ENCODE peak calls at places on chromosomes 4 and X, in ten cellular contexts. N is astrocyte of the spinal cord; W is GM13976; L is AG10803; P is astrocyte; C is right atrium auricular region; I is dorsolateral prefrontal cortex; X is cardiac fibroblast; H is activated CD8-positive, alpha-beta T cell treated with anti-CD3 and anti-CD28 coated beads for 36 hours; B is progenitor cell of endocrine pancreas. S is an unnamed sample.

GRCh38 chr4:46844325-46844917 is 64.6 kb downstream of the COX7B2 start:
- DNase-seq in C (no peak), L (peak), P (peak), H (peak), I (peak), X (peak), W (peak), B (peak), N (peak), S (peak)

GRCh38 chr4:56307423-56307822 is 79.9 kb downstream of the AASDH start:
- DNase-seq in P (peak), H (no peak), I (no peak), C (no peak), X (peak), W (no peak), B (no peak), L (no peak), N (no peak), S (peak)

GRCh38 chr4:4334798-4335520 is 44.9 kb downstream of the ZBTB49 start:
- DNase-seq in B (peak), P (peak), L (peak), W (peak), N (peak), H (peak), C (no peak), I (peak), X (peak), S (peak)

GRCh38 chr4:183409463-183409862 is 35.0 kb upstream of the CDKN2AIP start:
- DNase-seq in B (no peak), P (no peak), C (no peak), N (no peak), W (no peak), X (no peak), L (no peak), I (no peak), H (no peak), S (peak)

GRCh38 chr4:177308125-177308524 is 1.5 kb upstream of the NEIL3 start:
- DNase-seq in P (peak), B (no peak), N (peak), H (no peak), W (no peak), X (peak), L (peak), C (no peak), I (no peak), S (peak)

GRCh38 chrX:81195712-81196111 is 6.0 kb downstream of the HMGN5 start:
- DNase-seq in L (peak), C (peak), N (peak), B (peak), X (peak), W (no peak), I (peak), H (peak), P (peak), S (peak)

GRCh38 chr4:22999419-22999818 is 306.7 kb downstream of the GBA3 start:
- DNase-seq in I (no peak), P (peak), H (no peak), W (no peak), L (peak), X (no peak), C (no peak), N (peak), B (no peak), S (no peak)

GRCh38 chrX:105745863-105746262 is 76.5 kb upstream of the NRK start:
- DNase-seq in L (no peak), P (no peak), N (no peak), H (no peak), W (no peak), X (no peak), B (no peak), C (no peak), I (no peak), S (no peak)

GRCh38 chr4:156931267-156931666 is 40.3 kb downstream of the PDGFC start:
- DNase-seq in N (peak), I (no peak), B (no peak), W (no peak), C (no peak), P (peak), H (no peak), L (peak), X (peak), S (peak)

GRCh38 chrX:48958635-48959094 is 1.3 kb upstream of the OTUD5 start:
- DNase-seq in C (peak), W (no peak), X (peak), B (no peak), N (peak), P (peak), L (peak), I (peak), H (peak), S (peak)

GRCh38 chr4:66372706-66373105 is 702.4 kb upstream of the EPHA5 start:
- DNase-seq in X (peak), I (no peak), C (no peak), H (no peak), L (no peak), P (no peak), B (no peak), N (no peak), W (no peak), S (no peak)

GRCh38 chr4:123631699-123632098 is 235.1 kb downstream of the SPRY1 start:
- DNase-seq in L (peak), W (no peak), H (no peak), I (no peak), N (no peak), P (peak), B (no peak), C (no peak), X (peak), S (no peak)

GRCh38 chrX:23373129-23373804 is 38.6 kb downstream of the PTCHD1 start:
- DNase-seq in B (no peak), C (no peak), N (peak), W (no peak), X (peak), H (no peak), L (peak), I (no peak), P (peak), S (peak)

DNA sequence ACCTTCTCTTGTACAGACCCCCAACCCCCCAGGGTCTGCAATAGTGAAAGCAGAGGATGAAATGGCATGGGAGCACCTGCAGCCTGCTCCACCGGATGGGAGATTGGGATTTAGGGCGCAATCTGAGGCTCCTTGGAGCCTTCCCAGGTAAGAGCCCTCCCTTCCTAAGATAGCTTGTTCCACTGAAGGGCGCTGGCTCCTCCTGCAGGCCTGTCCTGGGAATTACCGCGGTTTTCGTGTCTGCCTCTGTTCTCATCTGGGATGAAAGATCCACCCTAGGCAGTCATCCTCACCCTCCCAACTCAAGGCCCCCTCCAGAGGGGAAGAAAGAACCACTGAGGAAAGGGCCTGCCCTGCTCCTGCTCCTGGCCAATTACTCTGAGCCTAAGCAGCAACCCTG is 547.6 kb downstream of the SMARCA1 start:
- DNase-seq in H (peak), P (no peak), L (no peak), N (peak), C (no peak), W (peak), I (peak), B (peak), X (peak), S (no peak)
- TF ChIP-seq CTCF in H (no peak), P (peak), L (no peak), N (peak), C (peak), W (peak), I (peak), B (peak), X (peak), S (no peak)

DNA sequence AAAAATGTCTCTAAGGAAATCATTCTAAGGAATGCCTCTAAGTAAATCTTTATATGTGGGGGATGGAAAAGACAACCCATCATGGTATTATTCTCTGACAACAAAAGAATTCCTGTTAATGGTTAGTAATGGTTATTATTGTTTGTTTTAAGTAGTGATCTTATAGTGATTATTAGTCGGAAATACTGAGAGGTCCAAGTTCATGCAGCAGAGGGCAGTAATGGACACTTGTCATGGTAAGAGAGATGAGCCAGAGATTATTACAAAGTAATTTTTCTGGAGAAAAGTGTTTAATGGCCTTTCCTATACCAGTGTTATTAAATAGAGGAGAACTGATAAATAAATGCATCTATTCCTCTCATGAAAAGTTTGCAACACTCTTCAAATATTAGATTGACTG is 8.1 kb upstream of the DKK2 start:
- DNase-seq in N (no peak), C (no peak), I (no peak), B (no peak), H (peak), P (no peak), W (no peak), X (peak), L (no peak), S (no peak)
- TF ChIP-seq CTCF in N (peak), C (no peak), I (peak), B (no peak), H (no peak), P (no peak), W (no peak), X (peak), L (peak), S (peak)

GRCh38 chrX:47632664-47633063 is 2.9 kb upstream of the CFP start:
- DNase-seq in H (no peak), I (no peak), P (no peak), L (no peak), C (no peak), B (no peak), X (no peak), N (no peak), W (no peak), S (no peak)

GRCh38 chrX:47638816-47639215 is 9.1 kb upstream of the CFP start:
- DNase-seq in H (no peak), L (no peak), B (no peak), W (no peak), N (no peak), C (no peak), I (no peak), P (no peak), X (no peak), S (no peak)

GRCh38 chrX:47633671-47634590 is 4.2 kb upstream of the CFP start:
- DNase-seq in H (no peak), P (no peak), W (no peak), I (no peak), N (no peak), C (no peak), L (no peak), X (peak), B (no peak), S (no peak)

GRCh38 chrX:47634871-47635575 is 5.3 kb upstream of the CFP start:
- DNase-seq in H (peak), I (no peak), W (no peak), L (no peak), P (no peak), B (no peak), N (no peak), C (no peak), X (no peak), S (no peak)

GRCh38 chrX:47637546-47638195 is 7.9 kb upstream of the CFP start:
- DNase-seq in B (no peak), H (peak), P (no peak), C (no peak), X (no peak), N (peak), W (peak), I (peak), L (no peak), S (no peak)
- TF ChIP-seq CTCF in B (peak), H (no peak), P (no peak), C (peak), X (no peak), N (peak), W (no peak), I (no peak), L (no peak), S (no peak)

GRCh38 chrX:78754917-78755316 is 7.4 kb downstream of the LPAR4 start:
- DNase-seq in N (no peak), X (no peak), B (no peak), H (no peak), I (no peak), C (no peak), L (no peak), W (peak), P (no peak), S (no peak)
- TF ChIP-seq CTCF in N (no peak), X (no peak), B (no peak), H (no peak), I (no peak), C (no peak), L (no peak), W (peak), P (no peak), S (no peak)

DNA sequence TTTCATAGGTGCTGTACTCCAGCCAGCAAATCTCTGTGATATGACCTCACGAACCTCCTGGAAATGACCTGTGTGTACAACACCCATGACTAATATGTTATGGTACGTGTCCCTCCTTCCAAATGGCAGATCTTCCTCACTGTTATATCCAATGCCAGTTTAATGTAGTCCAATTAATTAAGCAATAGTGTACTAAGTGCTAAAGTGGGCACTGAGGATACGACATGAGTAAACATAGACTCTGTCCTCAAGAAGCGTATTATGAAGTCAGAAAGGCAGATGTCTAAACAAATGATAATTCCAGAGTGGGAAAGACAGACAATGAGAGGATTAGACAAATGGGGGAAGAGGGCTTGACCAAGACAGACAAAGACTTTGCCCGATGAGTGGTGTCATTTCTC is 33.9 kb downstream of the GPRIN3 start:
- DNase-seq in C (no peak), B (no peak), W (no peak), I (no peak), N (no peak), H (no peak), P (no peak), L (no peak), X (no peak), S (no peak)
- TF ChIP-seq CTCF in C (no peak), B (no peak), W (no peak), I (no peak), N (no peak), H (no peak), P (no peak), L (no peak), X (no peak), S (no peak)

GRCh38 chr4:70269674-70270073 is 27.3 kb downstream of the CSN3 start:
- DNase-seq in L (no peak), X (peak), B (no peak), P (no peak), I (no peak), H (no peak), W (no peak), N (no peak), C (no peak), S (no peak)
- TF ChIP-seq CTCF in L (no peak), X (no peak), B (peak), P (no peak), I (no peak), H (no peak), W (no peak), N (no peak), C (no peak), S (no peak)

GRCh38 chr4:186733778-186734177 is 10.1 kb upstream of the FAT1 start:
- DNase-seq in I (no peak), C (no peak), L (no peak), H (no peak), X (no peak), B (no peak), W (no peak), N (no peak), P (no peak), S (no peak)
- TF ChIP-seq CTCF in I (no peak), C (no peak), L (no peak), H (no peak), X (no peak), B (no peak), W (no peak), N (no peak), P (no peak), S (no peak)

GRCh38 chr4:3073158-3074077 is 920 bp downstream of the HTT-AS start:
- DNase-seq in L (no peak), X (no peak), W (no peak), N (no peak), H (peak), P (no peak), C (no peak), I (no peak), B (peak), S (no peak)
- TF ChIP-seq CTCF in L (no peak), X (peak), W (peak), N (peak), H (no peak), P (no peak), C (no peak), I (no peak), B (peak), S (peak)

GRCh38 chr4:16165931-16166330 is 60.3 kb downstream of the TAPT1 start:
- DNase-seq in B (no peak), N (no peak), P (no peak), W (no peak), C (no peak), X (no peak), H (no peak), L (no peak), I (no peak), S (no peak)

GRCh38 chr4:16169491-16169890 is 56.8 kb downstream of the TAPT1 start:
- DNase-seq in N (no peak), X (no peak), I (no peak), B (no peak), P (no peak), L (no peak), C (no peak), H (no peak), W (no peak), S (no peak)

GRCh38 chr4:16171831-16172230 is 54.4 kb downstream of the TAPT1 start:
- DNase-seq in H (no peak), N (no peak), X (no peak), P (no peak), W (no peak), L (no peak), C (no peak), I (no peak), B (no peak), S (no peak)

GRCh38 chr4:16168710-16169388 is 57.4 kb downstream of the TAPT1 start:
- DNase-seq in X (no peak), L (no peak), H (no peak), B (no peak), W (no peak), C (no peak), N (no peak), I (no peak), P (no peak), S (no peak)

DNA sequence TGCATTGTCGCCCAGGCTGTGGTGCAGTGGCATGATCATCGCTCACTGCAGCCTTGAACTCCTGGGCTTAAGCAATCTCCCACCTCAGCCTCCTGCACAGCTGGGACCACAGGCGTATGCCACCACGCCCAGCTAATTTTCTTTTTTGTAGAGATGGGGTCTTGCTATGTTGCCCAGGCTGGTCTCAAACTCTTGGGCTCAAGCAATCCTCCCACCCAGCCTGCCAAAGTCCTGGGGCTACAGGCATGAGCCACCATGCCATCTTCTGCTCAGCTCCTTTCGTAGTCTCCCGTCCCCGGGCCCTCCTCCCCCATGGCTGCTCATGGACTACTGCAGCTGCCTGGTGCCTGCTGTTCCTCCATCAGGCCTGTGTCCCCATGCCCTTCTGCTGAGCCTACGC is 58.1 kb downstream of the TAPT1 start:
- DNase-seq in B (no peak), N (no peak), C (no peak), X (no peak), W (no peak), P (no peak), H (no peak), I (no peak), L (no peak), S (no peak)
- TF ChIP-seq CTCF in B (no peak), N (no peak), C (no peak), X (no peak), W (no peak), P (no peak), H (no peak), I (no peak), L (no peak), S (no peak)